ENCODE peak calls at places on chromosomes 5 and 9, in eight cellular contexts. J, F, M, V, E, T, K and L are unnamed samples.
A peak's percentile ranks its signal among the peaks of the same experiment; 100 is the strongest.

GRCh38 chr5:179836225-179837019 is 15.7 kb downstream of the SQSTM1 start:
- DNase-seq in J (peak; percentile 70), F (no peak), M (peak; percentile 54), V (no peak), E (no peak), T (peak; percentile 45), K (no peak), L (no peak)

GRCh38 chr9:108904161-108904560 is 29.8 kb downstream of the ELP1 start:
- DNase-seq in J (no peak), F (no peak), M (no peak), V (no peak), E (no peak), T (no peak), K (peak; percentile 25), L (no peak)

GRCh38 chr9:75146229-75146628 is 57.9 kb downstream of the OSTF1 start:
- DNase-seq in J (no peak), F (no peak), M (no peak), V (no peak), E (no peak), T (no peak), K (no peak), L (no peak)

GRCh38 chr9:19922476-19923118 is 133.8 kb upstream of the SLC24A2 start:
- DNase-seq in J (peak; percentile 16), F (no peak), M (no peak), V (peak; percentile 58), E (peak; percentile 72), T (no peak), K (no peak), L (peak; percentile 23)

GRCh38 chr5:2803751-2804150 is 52.3 kb upstream of the IRX2 start:
- DNase-seq in J (no peak), F (no peak), M (no peak), V (no peak), E (no peak), T (no peak), K (no peak), L (no peak)

GRCh38 chr9:127208416-127208815 is 56.2 kb upstream of the GARNL3 start:
- DNase-seq in J (no peak), F (no peak), M (no peak), V (no peak), E (no peak), T (no peak), K (no peak), L (no peak)

GRCh38 chr5:76617675-76618074 is 5.5 kb downstream of the F2RL2 start:
- DNase-seq in J (no peak), F (no peak), M (no peak), V (no peak), E (no peak), T (no peak), K (no peak), L (peak; percentile 14)

GRCh38 chr5:92641031-92641962 is 939.7 kb downstream of the NR2F1-AS1 start:
- DNase-seq in J (peak; percentile 76), F (no peak), M (no peak), V (no peak), E (peak; percentile 50), T (no peak), K (peak; percentile 30), L (no peak)